ENCODE peak calls at places on chromosomes 3 and 15, in six cellular contexts. Q is non-pigmented ciliary epithelial cell; O is tibial artery; C is AG20443; D is head of caudate nucleus; M is stimulated activated CD8-positive, alpha-beta memory T cell treated with anti-CD3 and anti-CD28 coated beads, Interleukin-12 subunit alpha, Interleukin-12 subunit beta, amount 100 ng/mL, for 4 hours. P is an unnamed sample.

GRCh38 chr3:124999897-125000296 is 55.9 kb downstream of the HEG1 start:
- DNase-seq in Q (no peak), O (no peak), C (no peak), D (no peak), M (no peak), P (no peak)

GRCh38 chr3:57118279-57118678 is 46.9 kb downstream of the IL17RD start:
- DNase-seq in Q (no peak), O (no peak), C (no peak), D (no peak), M (no peak), P (no peak)

GRCh38 chr3:46860381-46861292 is 2.6 kb downstream of the MYL3 start:
- DNase-seq in Q (no peak), O (peak; percentile 58), C (no peak), D (no peak), M (no peak), P (no peak)

GRCh38 chr15:25508369-25509002 is 69.7 kb upstream of the UBE3A start:
- DNase-seq in Q (no peak), O (no peak), C (peak; percentile 66), D (no peak), M (no peak), P (peak; percentile 59)

GRCh38 chr15:52362497-52362896 is 66.9 kb upstream of the MYO5C start:
- DNase-seq in Q (no peak), O (no peak), C (peak; percentile 80), D (no peak), M (no peak), P (peak; percentile 13)

GRCh38 chr15:82135645-82136044 is 89.8 kb upstream of the MEX3B start:
- DNase-seq in Q (no peak), O (no peak), C (no peak), D (no peak), M (no peak), P (no peak)

GRCh38 chr15:48459571-48460461 is 128.6 kb downstream of the DUT start:
- DNase-seq in Q (no peak), O (no peak), C (peak; percentile 55), D (no peak), M (no peak), P (no peak)

GRCh38 chr3:5095879-5096278 is 26.2 kb upstream of the ARL8B start:
- DNase-seq in Q (no peak), O (no peak), C (peak; percentile 46), D (peak; percentile 7), M (no peak), P (no peak)

GRCh38 chr15:80721476-80721875 is 26.4 kb downstream of the ABHD17C start:
- DNase-seq in Q (no peak), O (no peak), C (no peak), D (no peak), M (no peak), P (no peak)

GRCh38 chr3:163071684-163072083 is 1575.1 kb downstream of the OTOL1 start:
- DNase-seq in Q (peak; percentile 11), O (no peak), C (no peak), D (no peak), M (no peak), P (no peak)

GRCh38 chr3:99087277-99087676 is 185.8 kb upstream of the DCBLD2 start:
- DNase-seq in Q (no peak), O (no peak), C (no peak), D (no peak), M (no peak), P (no peak)

P was measured in pons.